ENCODE peak calls at places on chromosomes 3 and 15, in four cellular contexts. M, R, Y and K are unnamed samples.

GRCh38 chr3:101288294-101288693 is 32.1 kb downstream of the IMPG2 start:
- DNase-seq in M (no peak), R (no peak), Y (no peak), K (no peak)

GRCh38 chr3:32283304-32283703 is 44.8 kb downstream of the CMTM8 start:
- DNase-seq in Y (no peak), M (no peak), R (no peak), K (no peak)

GRCh38 chr15:56821721-56822425 is 88.6 kb upstream of the ZNF280D start:
- DNase-seq in Y (peak; percentile 34), M (peak; percentile 40), R (peak; percentile 43), K (peak; percentile 57)

GRCh38 chr15:43795197-43795596 is 3.1 kb downstream of the SERF2 start:
- DNase-seq in Y (no peak), R (no peak), M (no peak), K (no peak)

GRCh38 chr3:66382142-66382541 is 118.7 kb downstream of the LRIG1 start:
- DNase-seq in Y (no peak), R (no peak), M (no peak), K (no peak)

GRCh38 chr3:164514576-164514975 is 563.7 kb downstream of the SI start:
- DNase-seq in Y (no peak), R (no peak), M (no peak), K (no peak)

GRCh38 chr15:99187886-99188285 is 61.5 kb downstream of the TTC23 start:
- DNase-seq in M (no peak), Y (no peak), R (no peak), K (no peak)

GRCh38 chr15:23647421-23648375 is at the start of gene MAGEL2:
- DNase-seq in Y (no peak), M (no peak), R (no peak), K (no peak)

GRCh38 chr15:81256916-81257315 is 60.2 kb downstream of the IL16 start:
- DNase-seq in M (no peak), Y (no peak), R (no peak), K (no peak)

GRCh38 chr3:118817748-118818165 is 216.9 kb downstream of the IGSF11 start:
- DNase-seq in Y (peak; percentile 21), R (peak; percentile 21), M (peak; percentile 42), K (peak; percentile 27)

GRCh38 chr3:78427303-78427702 is 1340.5 kb downstream of the ROBO1 start:
- DNase-seq in Y (no peak), R (no peak), M (no peak), K (no peak)

GRCh38 chr3:46082849-46083248 is 55.6 kb upstream of the XCR1 start:
- DNase-seq in M (no peak), R (no peak), Y (no peak), K (no peak)

GRCh38 chr15:45640610-45641009 is 5.8 kb downstream of the SQOR start:
- DNase-seq in Y (no peak), M (no peak), R (no peak), K (no peak)

GRCh38 chr3:123305192-123305591 is 103.4 kb downstream of the SEC22A start:
- DNase-seq in M (no peak), Y (no peak), R (no peak), K (no peak)

GRCh38 chr15:87461621-87462020 is 794.9 kb downstream of the NTRK3 start:
- DNase-seq in M (no peak), R (no peak), Y (no peak), K (no peak)

GRCh38 chr15:74867562-74868458 is 5.4 kb downstream of the SCAMP2 start:
- DNase-seq in M (no peak), R (no peak), Y (no peak), K (no peak)

GRCh38 chr3:58072046-58072445 is 63.8 kb downstream of the FLNB start:
- DNase-seq in M (no peak), R (no peak), Y (no peak), K (no peak)